ENCODE peak calls at places on chromosomes 7 and 10, in six cellular contexts. N is heart right ventricle, Q is IMR-90, W is mucosa of gallbladder, I is astrocyte, O is upper lobe of right lung. P is an unnamed sample.

GRCh38 chr7:5396999-5397656 is 26.5 kb downstream of the TNRC18 start:
- DNase-seq in N (peak), Q (peak), W (peak), I (peak), O (peak), P (peak)

GRCh38 chr7:156099085-156099484 is 286.8 kb upstream of the SHH start:
- DNase-seq in N (no peak), Q (no peak), W (no peak), I (no peak), O (no peak), P (no peak)

GRCh38 chr10:58868736-58869435 is 307.6 kb upstream of the PHYHIPL start:
- DNase-seq in N (no peak), Q (peak), W (no peak), I (peak), O (no peak), P (no peak)

GRCh38 chr7:93119191-93119905 is 1.6 kb upstream of the SAMD9 start:
- DNase-seq in N (no peak), Q (peak), W (no peak), I (peak), O (no peak), P (no peak)

GRCh38 chr7:38907066-38907465 is 1.9 kb downstream of the VPS41 start:
- DNase-seq in N (no peak), Q (no peak), W (no peak), I (no peak), O (no peak), P (no peak)

GRCh38 chr7:105022458-105022857 is 8.5 kb downstream of the KMT2E start:
- DNase-seq in N (no peak), Q (no peak), W (no peak), I (no peak), O (no peak), P (no peak)

GRCh38 chr7:84510501-84510900 is 315.9 kb upstream of the SEMA3A start:
- DNase-seq in N (no peak), Q (peak), W (no peak), I (peak), O (no peak), P (no peak)

GRCh38 chr10:60358282-60358681 is 31.4 kb downstream of the ANK3 start:
- DNase-seq in N (no peak), Q (no peak), W (no peak), I (no peak), O (no peak), P (no peak)

GRCh38 chr7:40808409-40808942 is 673.7 kb downstream of the SUGCT start:
- DNase-seq in N (no peak), Q (peak), W (peak), I (peak), O (no peak), P (no peak)

GRCh38 chr10:112260831-112261230 is 22.4 kb upstream of the TECTB start:
- DNase-seq in N (no peak), Q (no peak), W (no peak), I (no peak), O (no peak), P (no peak)

GRCh38 chr7:29523728-29524127 is 39.9 kb upstream of the PRR15 start:
- DNase-seq in N (no peak), Q (no peak), W (no peak), I (no peak), O (no peak), P (no peak)

GRCh38 chr10:19588608-19589007 is 227.6 kb upstream of the PLXDC2 start:
- DNase-seq in N (no peak), Q (no peak), W (no peak), I (no peak), O (no peak), P (no peak)

GRCh38 chr10:109427421-109427820 is 495.9 kb downstream of the XPNPEP1 start:
- DNase-seq in N (no peak), Q (peak), W (peak), I (peak), O (no peak), P (no peak)

GRCh38 chr7:28586736-28587135 is 174.4 kb downstream of the CREB5 start:
- DNase-seq in N (no peak), Q (no peak), W (no peak), I (no peak), O (no peak), P (no peak)

GRCh38 chr7:46319841-46320240 is 398.8 kb upstream of the IGFBP3 start:
- DNase-seq in N (no peak), Q (peak), W (no peak), I (no peak), O (no peak), P (no peak)

GRCh38 chr7:44098092-44099068 is 5.8 kb upstream of the AEBP1 start:
- DNase-seq in N (no peak), Q (no peak), W (no peak), I (no peak), O (no peak), P (no peak)

GRCh38 chr10:87632439-87632838 is 27.2 kb upstream of the PAPSS2 start:
- DNase-seq in N (no peak), Q (no peak), W (no peak), I (no peak), O (no peak), P (no peak)

GRCh38 chr7:134558370-134558769 is 9.5 kb downstream of the AKR1B15 start:
- DNase-seq in N (no peak), Q (no peak), W (no peak), I (no peak), O (no peak), P (no peak)

GRCh38 chr10:84493951-84494848 is 165.8 kb downstream of the CCSER2 start:
- DNase-seq in N (no peak), Q (peak), W (no peak), I (peak), O (no peak), P (no peak)

GRCh38 chr10:68560201-68560915 is at the start of gene TET1:
- DNase-seq in N (peak), Q (peak), W (peak), I (peak), O (peak), P (peak)

GRCh38 chr7:80934286-80934685 is 15.4 kb upstream of the SEMA3C start:
- DNase-seq in N (no peak), Q (peak), W (no peak), I (peak), O (no peak), P (no peak)